ENCODE peak calls at places on chromosomes 11 and 22, in eight cellular contexts. One of them, this sample, is unnamed.

GRCh38 chr11:108871152-108871551 is 206.3 kb downstream of the DDX10 start:
- DNase-seq in activated CD8-positive, alpha-beta memory T cell treated with anti-CD3 and anti-CD28 coated beads, Interleukin-2, amount 10 ng/mL, durations not matched to agents 7 days and 5 days: peak
- DNase-seq in fibroblast of the aortic adventitia: peak
- DNase-seq in cardiac muscle cell: peak
- DNase-seq in MM.1S: peak
- DNase-seq in epithelial cell of proximal tubule: no peak
- DNase-seq in ELF-1: no peak
- DNase-seq in AG08396: peak
- DNase-seq in this sample: peak

GRCh38 chr11:120941000-120941399 is 82.9 kb upstream of the TBCEL start:
- DNase-seq in MM.1S: no peak
- DNase-seq in ELF-1: no peak
- DNase-seq in cardiac muscle cell: no peak
- DNase-seq in epithelial cell of proximal tubule: no peak
- DNase-seq in AG08396: no peak
- DNase-seq in fibroblast of the aortic adventitia: no peak
- DNase-seq in activated CD8-positive, alpha-beta memory T cell treated with anti-CD3 and anti-CD28 coated beads, Interleukin-2, amount 10 ng/mL, durations not matched to agents 7 days and 5 days: no peak
- DNase-seq in this sample: no peak

GRCh38 chr22:42074153-42074750 is at the start of gene PHETA2:
- DNase-seq in activated CD8-positive, alpha-beta memory T cell treated with anti-CD3 and anti-CD28 coated beads, Interleukin-2, amount 10 ng/mL, durations not matched to agents 7 days and 5 days: peak
- DNase-seq in epithelial cell of proximal tubule: no peak
- DNase-seq in ELF-1: peak
- DNase-seq in AG08396: peak
- DNase-seq in MM.1S: no peak
- DNase-seq in cardiac muscle cell: peak
- DNase-seq in fibroblast of the aortic adventitia: peak
- DNase-seq in this sample: peak

GRCh38 chr11:67060111-67060522 is 3.5 kb downstream of the RHOD start:
- DNase-seq in MM.1S: no peak
- DNase-seq in ELF-1: no peak
- DNase-seq in AG08396: no peak
- DNase-seq in activated CD8-positive, alpha-beta memory T cell treated with anti-CD3 and anti-CD28 coated beads, Interleukin-2, amount 10 ng/mL, durations not matched to agents 7 days and 5 days: no peak
- DNase-seq in fibroblast of the aortic adventitia: no peak
- DNase-seq in epithelial cell of proximal tubule: no peak
- DNase-seq in cardiac muscle cell: no peak
- DNase-seq in this sample: no peak

GRCh38 chr11:84800755-84801346 is 826.3 kb downstream of the DLG2 start:
- DNase-seq in epithelial cell of proximal tubule: no peak
- DNase-seq in AG08396: peak
- DNase-seq in fibroblast of the aortic adventitia: peak
- DNase-seq in activated CD8-positive, alpha-beta memory T cell treated with anti-CD3 and anti-CD28 coated beads, Interleukin-2, amount 10 ng/mL, durations not matched to agents 7 days and 5 days: no peak
- DNase-seq in ELF-1: no peak
- DNase-seq in cardiac muscle cell: peak
- DNase-seq in MM.1S: no peak
- DNase-seq in this sample: peak

GRCh38 chr11:128394436-128395089 is 192.8 kb downstream of the ETS1 start:
- DNase-seq in ELF-1: no peak
- DNase-seq in epithelial cell of proximal tubule: no peak
- DNase-seq in activated CD8-positive, alpha-beta memory T cell treated with anti-CD3 and anti-CD28 coated beads, Interleukin-2, amount 10 ng/mL, durations not matched to agents 7 days and 5 days: no peak
- DNase-seq in fibroblast of the aortic adventitia: peak
- DNase-seq in AG08396: no peak
- DNase-seq in cardiac muscle cell: no peak
- DNase-seq in MM.1S: no peak
- DNase-seq in this sample: peak

GRCh38 chr22:39478461-39478860 is 21.6 kb downstream of the MGAT3 start:
- DNase-seq in AG08396: peak
- DNase-seq in ELF-1: peak
- DNase-seq in fibroblast of the aortic adventitia: no peak
- DNase-seq in cardiac muscle cell: peak
- DNase-seq in MM.1S: no peak
- DNase-seq in activated CD8-positive, alpha-beta memory T cell treated with anti-CD3 and anti-CD28 coated beads, Interleukin-2, amount 10 ng/mL, durations not matched to agents 7 days and 5 days: peak
- DNase-seq in epithelial cell of proximal tubule: no peak
- DNase-seq in this sample: no peak

GRCh38 chr11:125990244-125990643 is 44.4 kb downstream of the VSIG10L2 start:
- DNase-seq in cardiac muscle cell: no peak
- DNase-seq in ELF-1: no peak
- DNase-seq in activated CD8-positive, alpha-beta memory T cell treated with anti-CD3 and anti-CD28 coated beads, Interleukin-2, amount 10 ng/mL, durations not matched to agents 7 days and 5 days: no peak
- DNase-seq in AG08396: peak
- DNase-seq in epithelial cell of proximal tubule: no peak
- DNase-seq in fibroblast of the aortic adventitia: peak
- DNase-seq in MM.1S: no peak
- DNase-seq in this sample: peak

GRCh38 chr11:111912535-111912934 is at the start of gene HSPB2:
- DNase-seq in MM.1S: no peak
- DNase-seq in activated CD8-positive, alpha-beta memory T cell treated with anti-CD3 and anti-CD28 coated beads, Interleukin-2, amount 10 ng/mL, durations not matched to agents 7 days and 5 days: no peak
- DNase-seq in ELF-1: no peak
- DNase-seq in AG08396: no peak
- DNase-seq in fibroblast of the aortic adventitia: no peak
- DNase-seq in cardiac muscle cell: no peak
- DNase-seq in epithelial cell of proximal tubule: no peak
- DNase-seq in this sample: no peak

GRCh38 chr11:1121343-1122331 is 36.1 kb upstream of the MUC5AC start:
- DNase-seq in ELF-1: no peak
- DNase-seq in AG08396: no peak
- DNase-seq in fibroblast of the aortic adventitia: peak
- DNase-seq in cardiac muscle cell: no peak
- DNase-seq in MM.1S: no peak
- DNase-seq in activated CD8-positive, alpha-beta memory T cell treated with anti-CD3 and anti-CD28 coated beads, Interleukin-2, amount 10 ng/mL, durations not matched to agents 7 days and 5 days: no peak
- DNase-seq in epithelial cell of proximal tubule: no peak
- DNase-seq in this sample: no peak

GRCh38 chr11:128692750-128693578 is 908 bp upstream of the FLI1 start:
- DNase-seq in cardiac muscle cell: no peak
- DNase-seq in activated CD8-positive, alpha-beta memory T cell treated with anti-CD3 and anti-CD28 coated beads, Interleukin-2, amount 10 ng/mL, durations not matched to agents 7 days and 5 days: peak
- DNase-seq in AG08396: peak
- DNase-seq in ELF-1: peak
- DNase-seq in epithelial cell of proximal tubule: no peak
- DNase-seq in MM.1S: peak
- DNase-seq in fibroblast of the aortic adventitia: peak
- DNase-seq in this sample: peak

GRCh38 chr22:41619979-41620645 is 731 bp downstream of the DESI1 start:
- DNase-seq in AG08396: peak
- DNase-seq in fibroblast of the aortic adventitia: no peak
- DNase-seq in MM.1S: peak
- DNase-seq in ELF-1: peak
- DNase-seq in activated CD8-positive, alpha-beta memory T cell treated with anti-CD3 and anti-CD28 coated beads, Interleukin-2, amount 10 ng/mL, durations not matched to agents 7 days and 5 days: peak
- DNase-seq in epithelial cell of proximal tubule: no peak
- DNase-seq in cardiac muscle cell: peak
- DNase-seq in this sample: no peak

GRCh38 chr11:12066799-12067508 is 43.4 kb upstream of the MICAL2 start:
- DNase-seq in fibroblast of the aortic adventitia: no peak
- DNase-seq in MM.1S: no peak
- DNase-seq in cardiac muscle cell: peak
- DNase-seq in ELF-1: peak
- DNase-seq in activated CD8-positive, alpha-beta memory T cell treated with anti-CD3 and anti-CD28 coated beads, Interleukin-2, amount 10 ng/mL, durations not matched to agents 7 days and 5 days: no peak
- DNase-seq in AG08396: no peak
- DNase-seq in epithelial cell of proximal tubule: no peak
- DNase-seq in this sample: peak

GRCh38 chr11:60918941-60919275 is 5.0 kb downstream of the TMEM109 start:
- DNase-seq in cardiac muscle cell: no peak
- DNase-seq in fibroblast of the aortic adventitia: peak
- DNase-seq in epithelial cell of proximal tubule: no peak
- DNase-seq in MM.1S: no peak
- DNase-seq in AG08396: peak
- DNase-seq in ELF-1: no peak
- DNase-seq in activated CD8-positive, alpha-beta memory T cell treated with anti-CD3 and anti-CD28 coated beads, Interleukin-2, amount 10 ng/mL, durations not matched to agents 7 days and 5 days: no peak
- DNase-seq in this sample: peak

GRCh38 chr11:129374993-129375721 is 491 bp upstream of the BARX2 start:
- DNase-seq in AG08396: peak
- DNase-seq in epithelial cell of proximal tubule: no peak
- DNase-seq in ELF-1: peak
- DNase-seq in MM.1S: peak
- DNase-seq in fibroblast of the aortic adventitia: no peak
- DNase-seq in cardiac muscle cell: peak
- DNase-seq in activated CD8-positive, alpha-beta memory T cell treated with anti-CD3 and anti-CD28 coated beads, Interleukin-2, amount 10 ng/mL, durations not matched to agents 7 days and 5 days: no peak
- DNase-seq in this sample: no peak

GRCh38 chr11:19499999-19500398 is 212.6 kb upstream of the NAV2 start:
- DNase-seq in MM.1S: no peak
- DNase-seq in AG08396: peak
- DNase-seq in epithelial cell of proximal tubule: no peak
- DNase-seq in activated CD8-positive, alpha-beta memory T cell treated with anti-CD3 and anti-CD28 coated beads, Interleukin-2, amount 10 ng/mL, durations not matched to agents 7 days and 5 days: no peak
- DNase-seq in ELF-1: no peak
- DNase-seq in cardiac muscle cell: no peak
- DNase-seq in fibroblast of the aortic adventitia: peak
- DNase-seq in this sample: peak

GRCh38 chr11:32184057-32185055 is 93.5 kb downstream of the RCN1 start:
- DNase-seq in activated CD8-positive, alpha-beta memory T cell treated with anti-CD3 and anti-CD28 coated beads, Interleukin-2, amount 10 ng/mL, durations not matched to agents 7 days and 5 days: no peak
- DNase-seq in AG08396: no peak
- DNase-seq in ELF-1: no peak
- DNase-seq in epithelial cell of proximal tubule: no peak
- DNase-seq in MM.1S: peak
- DNase-seq in fibroblast of the aortic adventitia: no peak
- DNase-seq in cardiac muscle cell: no peak
- DNase-seq in this sample: no peak

GRCh38 chr11:35337136-35337918 is 82.0 kb downstream of the SLC1A2 start:
- DNase-seq in ELF-1: no peak
- DNase-seq in AG08396: peak
- DNase-seq in cardiac muscle cell: no peak
- DNase-seq in MM.1S: no peak
- DNase-seq in epithelial cell of proximal tubule: peak
- DNase-seq in activated CD8-positive, alpha-beta memory T cell treated with anti-CD3 and anti-CD28 coated beads, Interleukin-2, amount 10 ng/mL, durations not matched to agents 7 days and 5 days: no peak
- DNase-seq in fibroblast of the aortic adventitia: peak
- DNase-seq in this sample: peak

GRCh38 chr11:17515443-17516176 is 28.6 kb downstream of the USH1C start:
- DNase-seq in activated CD8-positive, alpha-beta memory T cell treated with anti-CD3 and anti-CD28 coated beads, Interleukin-2, amount 10 ng/mL, durations not matched to agents 7 days and 5 days: no peak
- DNase-seq in epithelial cell of proximal tubule: no peak
- DNase-seq in ELF-1: no peak
- DNase-seq in fibroblast of the aortic adventitia: no peak
- DNase-seq in cardiac muscle cell: no peak
- DNase-seq in AG08396: no peak
- DNase-seq in MM.1S: no peak
- DNase-seq in this sample: no peak

GRCh38 chr11:12682730-12683500 is 8.7 kb downstream of the TEAD1 start:
- DNase-seq in ELF-1: no peak
- DNase-seq in activated CD8-positive, alpha-beta memory T cell treated with anti-CD3 and anti-CD28 coated beads, Interleukin-2, amount 10 ng/mL, durations not matched to agents 7 days and 5 days: no peak
- DNase-seq in cardiac muscle cell: no peak
- DNase-seq in MM.1S: no peak
- DNase-seq in fibroblast of the aortic adventitia: no peak
- DNase-seq in epithelial cell of proximal tubule: no peak
- DNase-seq in AG08396: no peak
- DNase-seq in this sample: no peak

GRCh38 chr11:2770556-2771301 is 70.9 kb upstream of the KCNQ1OT1 start:
- DNase-seq in fibroblast of the aortic adventitia: no peak
- DNase-seq in MM.1S: no peak
- DNase-seq in cardiac muscle cell: no peak
- DNase-seq in ELF-1: no peak
- DNase-seq in activated CD8-positive, alpha-beta memory T cell treated with anti-CD3 and anti-CD28 coated beads, Interleukin-2, amount 10 ng/mL, durations not matched to agents 7 days and 5 days: peak
- DNase-seq in epithelial cell of proximal tubule: no peak
- DNase-seq in AG08396: no peak
- DNase-seq in this sample: no peak

GRCh38 chr11:100918551-100919500 is 210.8 kb downstream of the PGR start:
- DNase-seq in MM.1S: no peak
- DNase-seq in ELF-1: no peak
- DNase-seq in cardiac muscle cell: no peak
- DNase-seq in AG08396: no peak
- DNase-seq in activated CD8-positive, alpha-beta memory T cell treated with anti-CD3 and anti-CD28 coated beads, Interleukin-2, amount 10 ng/mL, durations not matched to agents 7 days and 5 days: no peak
- DNase-seq in epithelial cell of proximal tubule: no peak
- DNase-seq in fibroblast of the aortic adventitia: no peak
- DNase-seq in this sample: peak

GRCh38 chr22:39241632-39242388 is 3.0 kb downstream of the PDGFB start:
- DNase-seq in fibroblast of the aortic adventitia: no peak
- DNase-seq in epithelial cell of proximal tubule: no peak
- DNase-seq in ELF-1: peak
- DNase-seq in cardiac muscle cell: no peak
- DNase-seq in AG08396: no peak
- DNase-seq in MM.1S: no peak
- DNase-seq in activated CD8-positive, alpha-beta memory T cell treated with anti-CD3 and anti-CD28 coated beads, Interleukin-2, amount 10 ng/mL, durations not matched to agents 7 days and 5 days: no peak
- DNase-seq in this sample: no peak

GRCh38 chr22:49964493-49965290 is 4.1 kb downstream of the PIM3 start:
- DNase-seq in fibroblast of the aortic adventitia: no peak
- DNase-seq in MM.1S: peak
- DNase-seq in epithelial cell of proximal tubule: no peak
- DNase-seq in cardiac muscle cell: no peak
- DNase-seq in AG08396: no peak
- DNase-seq in ELF-1: peak
- DNase-seq in activated CD8-positive, alpha-beta memory T cell treated with anti-CD3 and anti-CD28 coated beads, Interleukin-2, amount 10 ng/mL, durations not matched to agents 7 days and 5 days: peak
- DNase-seq in this sample: no peak

GRCh38 chr11:112042161-112042960 is 17.2 kb downstream of the DLAT start:
- DNase-seq in ELF-1: no peak
- DNase-seq in MM.1S: no peak
- DNase-seq in AG08396: no peak
- DNase-seq in cardiac muscle cell: no peak
- DNase-seq in activated CD8-positive, alpha-beta memory T cell treated with anti-CD3 and anti-CD28 coated beads, Interleukin-2, amount 10 ng/mL, durations not matched to agents 7 days and 5 days: no peak
- DNase-seq in fibroblast of the aortic adventitia: peak
- DNase-seq in epithelial cell of proximal tubule: no peak
- DNase-seq in this sample: peak

GRCh38 chr11:131486100-131486499 is 115.7 kb downstream of the NTM start:
- DNase-seq in epithelial cell of proximal tubule: no peak
- DNase-seq in MM.1S: no peak
- DNase-seq in ELF-1: no peak
- DNase-seq in activated CD8-positive, alpha-beta memory T cell treated with anti-CD3 and anti-CD28 coated beads, Interleukin-2, amount 10 ng/mL, durations not matched to agents 7 days and 5 days: no peak
- DNase-seq in fibroblast of the aortic adventitia: no peak
- DNase-seq in AG08396: peak
- DNase-seq in cardiac muscle cell: no peak
- DNase-seq in this sample: no peak

GRCh38 chr11:130523609-130524008 is 75.2 kb downstream of the ADAMTS15 start:
- DNase-seq in MM.1S: no peak
- DNase-seq in ELF-1: no peak
- DNase-seq in epithelial cell of proximal tubule: no peak
- DNase-seq in fibroblast of the aortic adventitia: peak
- DNase-seq in AG08396: peak
- DNase-seq in activated CD8-positive, alpha-beta memory T cell treated with anti-CD3 and anti-CD28 coated beads, Interleukin-2, amount 10 ng/mL, durations not matched to agents 7 days and 5 days: no peak
- DNase-seq in cardiac muscle cell: no peak
- DNase-seq in this sample: peak

GRCh38 chr11:48037709-48038468 is 57.5 kb downstream of the PTPRJ start:
- DNase-seq in AG08396: no peak
- DNase-seq in cardiac muscle cell: no peak
- DNase-seq in ELF-1: no peak
- DNase-seq in epithelial cell of proximal tubule: no peak
- DNase-seq in activated CD8-positive, alpha-beta memory T cell treated with anti-CD3 and anti-CD28 coated beads, Interleukin-2, amount 10 ng/mL, durations not matched to agents 7 days and 5 days: no peak
- DNase-seq in MM.1S: no peak
- DNase-seq in fibroblast of the aortic adventitia: peak
- DNase-seq in this sample: no peak

GRCh38 chr11:134664863-134665535 is 253.0 kb upstream of the B3GAT1 start:
- DNase-seq in fibroblast of the aortic adventitia: no peak
- DNase-seq in AG08396: no peak
- DNase-seq in epithelial cell of proximal tubule: no peak
- DNase-seq in activated CD8-positive, alpha-beta memory T cell treated with anti-CD3 and anti-CD28 coated beads, Interleukin-2, amount 10 ng/mL, durations not matched to agents 7 days and 5 days: peak
- DNase-seq in MM.1S: no peak
- DNase-seq in cardiac muscle cell: no peak
- DNase-seq in ELF-1: no peak
- DNase-seq in this sample: no peak

GRCh38 chr11:116895053-116895757 is 57.8 kb upstream of the APOA1 start:
- DNase-seq in AG08396: no peak
- DNase-seq in ELF-1: peak
- DNase-seq in cardiac muscle cell: peak
- DNase-seq in epithelial cell of proximal tubule: no peak
- DNase-seq in activated CD8-positive, alpha-beta memory T cell treated with anti-CD3 and anti-CD28 coated beads, Interleukin-2, amount 10 ng/mL, durations not matched to agents 7 days and 5 days: no peak
- DNase-seq in fibroblast of the aortic adventitia: no peak
- DNase-seq in MM.1S: no peak
- DNase-seq in this sample: peak

GRCh38 chr22:44204937-44205712 is 24.4 kb downstream of the PARVG start:
- DNase-seq in cardiac muscle cell: no peak
- DNase-seq in epithelial cell of proximal tubule: no peak
- DNase-seq in activated CD8-positive, alpha-beta memory T cell treated with anti-CD3 and anti-CD28 coated beads, Interleukin-2, amount 10 ng/mL, durations not matched to agents 7 days and 5 days: no peak
- DNase-seq in ELF-1: no peak
- DNase-seq in AG08396: no peak
- DNase-seq in fibroblast of the aortic adventitia: no peak
- DNase-seq in MM.1S: no peak
- DNase-seq in this sample: no peak

GRCh38 chr11:65003282-65003681 is 6.5 kb upstream of the BATF2 start:
- DNase-seq in epithelial cell of proximal tubule: no peak
- DNase-seq in fibroblast of the aortic adventitia: peak
- DNase-seq in ELF-1: peak
- DNase-seq in cardiac muscle cell: peak
- DNase-seq in AG08396: peak
- DNase-seq in activated CD8-positive, alpha-beta memory T cell treated with anti-CD3 and anti-CD28 coated beads, Interleukin-2, amount 10 ng/mL, durations not matched to agents 7 days and 5 days: no peak
- DNase-seq in MM.1S: no peak
- DNase-seq in this sample: peak

GRCh38 chr11:11620251-11620965 is 1.4 kb downstream of the GALNT18 start:
- DNase-seq in AG08396: peak
- DNase-seq in cardiac muscle cell: peak
- DNase-seq in activated CD8-positive, alpha-beta memory T cell treated with anti-CD3 and anti-CD28 coated beads, Interleukin-2, amount 10 ng/mL, durations not matched to agents 7 days and 5 days: no peak
- DNase-seq in ELF-1: peak
- DNase-seq in fibroblast of the aortic adventitia: peak
- DNase-seq in epithelial cell of proximal tubule: no peak
- DNase-seq in MM.1S: no peak
- DNase-seq in this sample: no peak

GRCh38 chr11:133841279-133842043 is 3.9 kb downstream of the SPATA19 start:
- DNase-seq in fibroblast of the aortic adventitia: no peak
- DNase-seq in activated CD8-positive, alpha-beta memory T cell treated with anti-CD3 and anti-CD28 coated beads, Interleukin-2, amount 10 ng/mL, durations not matched to agents 7 days and 5 days: no peak
- DNase-seq in MM.1S: no peak
- DNase-seq in ELF-1: no peak
- DNase-seq in cardiac muscle cell: no peak
- DNase-seq in epithelial cell of proximal tubule: no peak
- DNase-seq in AG08396: no peak
- DNase-seq in this sample: no peak

This sample was measured in fibroblast of pulmonary artery.